ENCODE peak calls at places on chromosomes 5 and 9, in eight cellular contexts. T is upper lobe of right lung, K is SK-N-SH, V is tibial nerve, U is GM23338, M is PC-3, L is psoas muscle, D is gastrocnemius medialis. B is an unnamed sample.

GRCh38 chr9:76905984-76906861 is at the start of gene PRUNE2:
- DNase-seq in T (peak), K (peak), V (no peak), U (peak), M (peak), L (peak), D (no peak), B (peak)

GRCh38 chr9:34744295-34745221 is 34.6 kb upstream of the CCL21 start:
- DNase-seq in T (no peak), K (no peak), V (no peak), U (no peak), M (peak), L (peak), D (peak), B (peak)

GRCh38 chr5:87877023-87877422 is 391.6 kb downstream of the TMEM161B start:
- DNase-seq in T (no peak), K (no peak), V (no peak), U (no peak), M (peak), L (no peak), D (no peak), B (no peak)

GRCh38 chr5:154778534-154778933 is 23.4 kb downstream of the LARP1 start:
- DNase-seq in T (no peak), K (no peak), V (no peak), U (no peak), M (no peak), L (peak), D (peak), B (no peak)

GRCh38 chr5:56838409-56839039 is 23.2 kb downstream of the MAP3K1 start:
- DNase-seq in T (no peak), K (no peak), V (no peak), U (peak), M (peak), L (no peak), D (no peak), B (no peak)

GRCh38 chr5:148746826-148747535 is 79.4 kb upstream of the ADRB2 start:
- DNase-seq in T (no peak), K (no peak), V (no peak), U (no peak), M (no peak), L (no peak), D (no peak), B (no peak)

GRCh38 chr9:33044677-33045282 is 19.7 kb downstream of the DNAJA1 start:
- DNase-seq in T (no peak), K (peak), V (no peak), U (peak), M (peak), L (no peak), D (no peak), B (no peak)

GRCh38 chr9:122158202-122158601 is 1.4 kb downstream of the NDUFA8 start:
- DNase-seq in T (no peak), K (peak), V (no peak), U (peak), M (peak), L (no peak), D (no peak), B (peak)

GRCh38 chr5:78899922-78900362 is 85.2 kb downstream of the ARSB start:
- DNase-seq in T (no peak), K (no peak), V (no peak), U (peak), M (peak), L (no peak), D (no peak), B (peak)

GRCh38 chr5:164358531-164359259 is 853.3 kb downstream of the MAT2B start:
- DNase-seq in T (no peak), K (no peak), V (no peak), U (no peak), M (no peak), L (no peak), D (no peak), B (no peak)

GRCh38 chr5:160419458-160420330 is 813 bp upstream of the SLU7 start:
- DNase-seq in T (no peak), K (no peak), V (no peak), U (peak), M (no peak), L (no peak), D (no peak), B (no peak)

GRCh38 chr5:13567819-13568218 is 376.7 kb downstream of the DNAH5 start:
- DNase-seq in T (no peak), K (no peak), V (no peak), U (no peak), M (peak), L (no peak), D (no peak), B (no peak)

GRCh38 chr5:125199373-125199772 is 452.9 kb upstream of the ZNF608 start:
- DNase-seq in T (no peak), K (no peak), V (no peak), U (no peak), M (no peak), L (no peak), D (no peak), B (no peak)

GRCh38 chr9:22237497-22238363 is 208.9 kb upstream of the DMRTA1 start:
- DNase-seq in T (no peak), K (no peak), V (no peak), U (no peak), M (peak), L (no peak), D (no peak), B (no peak)

GRCh38 chr5:179927834-179928233 is 20.1 kb upstream of the TBC1D9B start:
- DNase-seq in T (no peak), K (no peak), V (no peak), U (no peak), M (no peak), L (no peak), D (no peak), B (no peak)

GRCh38 chr5:177967221-177967887 is 28.7 kb downstream of the PROP1 start:
- DNase-seq in T (no peak), K (no peak), V (no peak), U (no peak), M (peak), L (no peak), D (no peak), B (no peak)

GRCh38 chr9:122342323-122343050 is 28.3 kb upstream of the PTGS1 start:
- DNase-seq in T (no peak), K (no peak), V (no peak), U (peak), M (no peak), L (no peak), D (no peak), B (no peak)

GRCh38 chr5:84384604-84385575 is at the start of gene EDIL3:
- DNase-seq in T (no peak), K (peak), V (no peak), U (peak), M (no peak), L (no peak), D (no peak), B (peak)

GRCh38 chr5:116002116-116002906 is 30.0 kb upstream of the ARL14EPL start:
- DNase-seq in T (no peak), K (no peak), V (no peak), U (no peak), M (peak), L (no peak), D (no peak), B (no peak)

GRCh38 chr9:99859395-99859980 is 37.8 kb downstream of the NR4A3 start:
- DNase-seq in T (no peak), K (no peak), V (no peak), U (peak), M (peak), L (no peak), D (no peak), B (no peak)

GRCh38 chr9:38182321-38182720 is 113.3 kb upstream of the SHB start:
- DNase-seq in T (no peak), K (no peak), V (no peak), U (no peak), M (no peak), L (no peak), D (no peak), B (no peak)

GRCh38 chr5:74169704-74170103 is 470.8 kb downstream of the ENC1 start:
- DNase-seq in T (no peak), K (no peak), V (no peak), U (no peak), M (no peak), L (no peak), D (no peak), B (no peak)

GRCh38 chr5:42718591-42718990 is 38.0 kb upstream of the CCDC152 start:
- DNase-seq in T (no peak), K (no peak), V (no peak), U (no peak), M (peak), L (no peak), D (no peak), B (no peak)

GRCh38 chr5:122697171-122697570 is 77.7 kb upstream of the SNX2 start:
- DNase-seq in T (no peak), K (no peak), V (no peak), U (no peak), M (no peak), L (no peak), D (no peak), B (no peak)

GRCh38 chr9:76571288-76572204 is 112.6 kb downstream of the GCNT1 start:
- DNase-seq in T (peak), K (no peak), V (no peak), U (peak), M (no peak), L (no peak), D (no peak), B (no peak)

DNA sequence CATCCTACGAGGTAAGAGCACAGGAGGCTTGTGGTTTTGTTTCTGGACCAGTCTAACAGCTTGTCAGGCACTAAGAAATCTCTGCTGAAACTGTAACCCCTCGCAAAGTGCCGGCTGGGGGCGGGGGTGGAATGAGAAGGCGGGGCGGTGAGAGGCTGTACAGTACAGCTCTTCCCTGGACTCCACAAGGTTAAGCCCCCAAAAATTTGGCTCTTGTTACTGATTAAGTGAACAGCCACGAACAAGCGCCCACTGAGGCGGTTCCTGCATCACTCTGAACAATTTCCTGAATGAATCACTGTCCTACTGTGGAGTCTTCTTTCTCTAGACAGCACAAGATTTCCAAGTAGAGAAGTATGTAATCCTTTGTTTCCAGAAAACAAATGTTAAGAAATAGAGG is 6.8 kb downstream of the FBP2 start:
- DNase-seq in T (no peak), K (no peak), V (no peak), U (no peak), M (peak), L (no peak), D (no peak), B (no peak)
- H3K4me3 ChIP-seq in T (peak), K (no peak), V (no peak), U (no peak), M (no peak), L (no peak), D (no peak), B (no peak)

GRCh38 chr5:170694911-170695310 is 88.6 kb upstream of the GABRP start:
- DNase-seq in T (no peak), K (no peak), V (no peak), U (no peak), M (no peak), L (no peak), D (no peak), B (no peak)

GRCh38 chr5:170693701-170694100 is 89.8 kb upstream of the GABRP start:
- DNase-seq in T (no peak), K (no peak), V (no peak), U (peak), M (no peak), L (no peak), D (no peak), B (no peak)

GRCh38 chr5:170697031-170697430 is 86.5 kb upstream of the GABRP start:
- DNase-seq in T (no peak), K (no peak), V (no peak), U (no peak), M (no peak), L (no peak), D (no peak), B (no peak)

DNA sequence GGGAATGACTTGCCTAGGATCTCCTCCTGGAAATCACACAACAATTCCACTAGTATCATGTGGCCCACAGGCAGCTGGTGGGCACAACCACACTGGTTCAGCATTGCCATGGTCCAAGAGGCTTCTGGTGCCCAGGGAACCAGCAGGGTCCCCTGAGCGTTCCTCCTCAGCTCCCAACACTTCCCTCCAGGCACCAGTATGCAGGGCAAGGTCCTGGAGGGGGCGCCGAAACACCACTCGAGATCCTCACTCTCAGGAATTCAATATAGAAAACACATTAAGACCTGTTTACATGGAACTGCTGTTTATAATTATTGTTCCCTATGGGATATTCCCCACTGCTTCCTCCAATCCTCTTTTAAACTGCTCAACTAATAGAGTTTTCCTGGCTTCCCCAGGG is 91.9 kb upstream of the GABRP start:
- DNase-seq in T (no peak), K (peak), V (no peak), U (peak), M (no peak), L (no peak), D (no peak), B (no peak)
- TF ChIP-seq CTCF in T (no peak), K (no peak), V (no peak), U (peak), M (no peak), L (no peak), D (no peak), B (no peak)

GRCh38 chr5:62649025-62649424 is 70.4 kb downstream of the LRRC70 start:
- DNase-seq in T (no peak), K (peak), V (no peak), U (no peak), M (no peak), L (no peak), D (no peak), B (no peak)
- H3K27ac ChIP-seq in T (no peak), K (no peak), V (no peak), U (no peak), M (no peak), L (no peak), D (no peak), B (no peak)

GRCh38 chr5:132557425-132557805 is 638 bp downstream of the RAD50 start:
- DNase-seq in T (peak), K (peak), V (no peak), U (peak), M (peak), L (peak), D (no peak), B (peak)
- H3K4me3 ChIP-seq in T (peak), K (peak), V (peak), U (peak), M (peak), L (peak), D (peak), B (peak)

DNA sequence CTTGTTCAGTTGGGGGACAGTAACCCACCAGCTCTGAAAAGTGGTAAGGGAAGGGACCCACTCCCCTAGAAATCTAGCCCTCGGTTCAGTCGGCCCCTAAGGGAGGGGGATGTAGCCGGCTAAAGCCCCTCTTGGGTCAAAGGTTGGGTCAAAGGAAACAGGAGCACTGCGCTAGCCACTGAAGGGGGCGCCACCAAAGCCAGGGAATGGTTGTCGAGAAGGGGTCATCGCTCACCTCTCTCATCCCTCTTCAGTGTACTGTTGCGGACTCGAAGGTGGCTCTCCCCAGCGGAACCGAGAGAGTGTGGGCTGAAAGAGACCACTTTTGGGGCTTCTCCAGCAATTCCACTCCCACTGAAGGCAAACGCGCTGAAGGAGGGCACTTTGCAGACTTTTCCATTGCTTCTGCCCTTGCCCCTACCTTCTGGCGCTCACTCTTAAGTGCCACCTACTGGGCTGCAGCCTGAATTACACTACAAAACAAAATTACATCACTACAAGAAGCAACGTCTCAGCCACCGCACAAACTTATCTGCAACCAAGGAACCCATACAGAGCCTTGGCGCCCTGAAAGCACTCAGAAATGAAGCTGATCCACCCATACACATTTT is 396.9 kb downstream of the PDE4D start:
- DNase-seq in T (no peak), K (no peak), V (no peak), U (peak), M (peak), L (no peak), D (no peak), B (no peak)
- TF ChIP-seq CTCF in T (peak), K (peak), V (no peak), U (peak), M (peak), L (no peak), D (peak), B (no peak)